ENCODE peak calls at places on chromosomes 3 and 15, in nine cellular contexts. R is stimulated activated CD4-positive, alpha-beta T cell treated with anti-CD3 and anti-CD28 coated beads, Interleukin-4, amount 100 ng/mL, for 48 hours; T is NCI-H1092 treated with DMSO at 0.1 percent for 48 hours; D is NCI-H2029 treated with DMSO at 0.1 percent for 48 hours; L is effector memory CD4-positive, alpha-beta T cell; W is neural crest cell; S is dermis microvascular lymphatic vessel endothelial cell; I is Daoy; J is fibroblast of the aortic adventitia. B is an unnamed sample.

GRCh38 chr3:49166752-49167556 is 823 bp upstream of the CCDC71 start:
- DNase-seq in L (no peak), R (no peak), J (no peak), D (no peak), I (no peak), T (no peak), W (no peak), S (no peak), B (no peak)

GRCh38 chr3:45499529-45499928 is 95.0 kb upstream of the LIMD1 start:
- DNase-seq in S (peak), W (no peak), D (peak), L (no peak), T (peak), R (no peak), J (peak), I (no peak), B (no peak)

GRCh38 chr3:11185564-11186317 is 31.4 kb downstream of the HRH1 start:
- DNase-seq in L (no peak), D (peak), T (no peak), J (peak), S (peak), I (peak), W (no peak), R (no peak), B (no peak)

GRCh38 chr3:152281032-152281713 is 12.4 kb downstream of the MBNL1 start:
- DNase-seq in T (no peak), I (no peak), L (no peak), J (peak), W (no peak), R (no peak), S (no peak), D (no peak), B (no peak)

GRCh38 chr15:90959894-90960293 is 5.2 kb downstream of the RCCD1 start:
- DNase-seq in W (no peak), D (no peak), I (no peak), T (peak), S (peak), J (peak), L (no peak), R (no peak), B (no peak)

GRCh38 chr3:187403768-187404270 is 35.6 kb downstream of the RTP4 start:
- DNase-seq in W (no peak), J (peak), D (no peak), R (no peak), L (no peak), I (peak), S (peak), T (no peak), B (no peak)

GRCh38 chr3:157379741-157380140 is 56.9 kb upstream of the PTX3 start:
- DNase-seq in D (no peak), I (no peak), W (no peak), R (no peak), J (no peak), T (no peak), S (no peak), L (no peak), B (no peak)

GRCh38 chr3:130679218-130679617 is 67.4 kb downstream of the PIK3R4 start:
- DNase-seq in R (no peak), I (no peak), D (no peak), W (no peak), L (no peak), J (no peak), S (no peak), T (no peak), B (no peak)

GRCh38 chr3:37474936-37475335 is 300.6 kb upstream of the LRRFIP2 start:
- DNase-seq in W (no peak), R (no peak), T (no peak), I (no peak), L (no peak), J (no peak), D (no peak), S (no peak), B (no peak)

GRCh38 chr3:116034071-116034470 is 410.8 kb downstream of the GAP43 start:
- DNase-seq in J (no peak), I (no peak), S (no peak), W (no peak), T (no peak), R (no peak), D (no peak), L (no peak), B (no peak)

B was measured in T-helper 2 cell treated with Interferon-gamma antibody and Interleukin-4, amounts not matched to agents 5 μg/mL and 100 μg/mL, for 36 hours.